ENCODE peak calls at places on chromosome 2, in nine cellular contexts. V is mucosa of descending colon; E is colonic mucosa; N is heart left ventricle; Y is CD8-positive, alpha-beta T cell; Z is CD8-positive, alpha-beta memory T cell; C is GM23248; W is uterus; X is thoracic aorta. O is an unnamed sample.

GRCh38 chr2:61980758-61981157 is 75.3 kb downstream of the COMMD1 start:
- DNase-seq in C (no peak), E (no peak), V (no peak), Y (no peak), Z (no peak), W (no peak), N (no peak), X (no peak), O (no peak)

GRCh38 chr2:44016282-44016681 is 20.5 kb upstream of the LRPPRC start:
- DNase-seq in W (no peak), V (peak; percentile 43), Z (no peak), X (no peak), N (peak; percentile 27), Y (no peak), E (peak; percentile 24), C (peak; percentile 49), O (peak; percentile 32)

GRCh38 chr2:218853766-218854165 is 5.8 kb upstream of the WNT6 start:
- DNase-seq in C (peak; percentile 57), V (no peak), Y (no peak), N (no peak), E (no peak), W (no peak), Z (no peak), X (no peak), O (peak; percentile 59)

GRCh38 chr2:9434484-9434883 is 11.0 kb downstream of the CPSF3 start:
- DNase-seq in W (no peak), Z (no peak), Y (no peak), E (no peak), N (no peak), X (no peak), V (no peak), C (peak; percentile 38), O (no peak)

GRCh38 chr2:27992787-27993747 is 102.5 kb downstream of the BABAM2 start:
- DNase-seq in N (no peak), W (no peak), Z (no peak), X (no peak), Y (no peak), E (no peak), V (no peak), C (peak; percentile 65), O (peak; percentile 10)

GRCh38 chr2:223404616-223405015 is 197.5 kb downstream of the SCG2 start:
- DNase-seq in N (no peak), C (no peak), Z (no peak), E (no peak), Y (no peak), X (no peak), W (no peak), V (no peak), O (no peak)

GRCh38 chr2:172200495-172201085 is 97.9 kb upstream of the DLX2 start:
- DNase-seq in Z (no peak), E (peak; percentile 49), Y (no peak), V (no peak), N (no peak), X (no peak), W (no peak), C (peak; percentile 38), O (no peak)

GRCh38 chr2:9097239-9097638 is 93.8 kb upstream of the MBOAT2 start:
- DNase-seq in Z (no peak), V (no peak), E (no peak), X (no peak), C (no peak), Y (no peak), N (peak; percentile 25), W (no peak), O (no peak)

GRCh38 chr2:233098615-233099014 is 38.5 kb downstream of the INPP5D start:
- DNase-seq in V (peak; percentile 49), E (no peak), W (no peak), Y (no peak), Z (no peak), X (no peak), N (no peak), C (peak; percentile 10), O (no peak)

GRCh38 chr2:3664925-3665324 is 6.9 kb downstream of the ALLC start:
- DNase-seq in Z (no peak), C (no peak), Y (no peak), X (no peak), E (no peak), V (no peak), W (no peak), N (no peak), O (no peak)

GRCh38 chr2:8477511-8478132 is 204.2 kb upstream of the ID2 start:
- DNase-seq in N (no peak), X (no peak), C (no peak), W (no peak), V (no peak), Y (no peak), E (no peak), Z (no peak), O (no peak)

GRCh38 chr2:101153077-101153707 is 2.0 kb upstream of the TBC1D8 start:
- DNase-seq in Y (no peak), N (no peak), W (no peak), Z (no peak), V (no peak), E (no peak), C (no peak), X (no peak), O (no peak)

GRCh38 chr2:111975053-111975552 is 76.7 kb downstream of the MERTK start:
- DNase-seq in C (peak; percentile 90), V (no peak), Y (no peak), N (no peak), W (no peak), X (no peak), Z (no peak), E (no peak), O (peak; percentile 71)

GRCh38 chr2:19865151-19865550 is 36.6 kb downstream of the TTC32 start:
- DNase-seq in W (no peak), Y (no peak), X (no peak), Z (no peak), N (no peak), E (no peak), C (no peak), V (no peak), O (no peak)

GRCh38 chr2:96463119-96463518 is 42.0 kb downstream of the NEURL3 start:
- DNase-seq in Z (no peak), V (no peak), C (no peak), X (no peak), W (no peak), Y (no peak), N (no peak), E (no peak), O (no peak)

GRCh38 chr2:58047373-58047674 is 718 bp downstream of the VRK2 start:
- DNase-seq in C (no peak), X (no peak), N (no peak), Z (no peak), Y (no peak), W (no peak), E (no peak), V (no peak), O (no peak)

GRCh38 chr2:70463581-70463980 is 90.0 kb downstream of the TGFA start:
- DNase-seq in Y (no peak), X (no peak), W (no peak), N (no peak), V (no peak), Z (no peak), C (no peak), E (no peak), O (no peak)

GRCh38 chr2:58106896-58107295 is 60.3 kb downstream of the VRK2 start:
- DNase-seq in N (no peak), Z (no peak), E (no peak), W (no peak), C (peak; percentile 28), Y (no peak), X (no peak), V (no peak), O (no peak)

GRCh38 chr2:94960266-94960665 is 65.2 kb upstream of the MAL start:
- DNase-seq in X (no peak), C (no peak), W (no peak), N (no peak), E (no peak), Y (no peak), Z (no peak), V (no peak), O (no peak)
- H3K9me3 ChIP-seq in X (no peaks in the 10 kb centered on the region), C (no peaks in the 10 kb centered on the region), W (no peaks in the 10 kb centered on the region), N (no peaks in the 10 kb centered on the region), E (no peaks in the 10 kb centered on the region), Y (no peaks in the 10 kb centered on the region), Z (no peaks in the 10 kb centered on the region), V (no peaks in the 10 kb centered on the region), O (no peaks in the 10 kb centered on the region)

GRCh38 chr2:105283532-105283931 is 42.0 kb downstream of the GPR45 start:
- DNase-seq in V (no peak), W (no peak), E (no peak), X (no peak), N (no peak), Z (no peak), C (no peak), Y (no peak), O (no peak)
- H3K9me3 ChIP-seq in V (no peaks in the 10 kb centered on the region), W (no peaks in the 10 kb centered on the region), E (no peaks in the 10 kb centered on the region), X (no peaks in the 10 kb centered on the region), N (no peaks in the 10 kb centered on the region), Z (no peaks in the 10 kb centered on the region), C (no peaks in the 10 kb centered on the region), Y (no peaks in the 10 kb centered on the region), O (no peaks in the 10 kb centered on the region)

GRCh38 chr2:10720306-10720705 is 1.1 kb upstream of the ATP6V1C2 start:
- DNase-seq in C (no peak), W (no peak), Y (no peak), Z (no peak), X (no peak), V (no peak), N (no peak), E (no peak), O (no peak)

GRCh38 chr2:10722252-10722825 is 909 bp downstream of the ATP6V1C2 start:
- DNase-seq in W (no peak), C (no peak), N (no peak), Y (no peak), X (no peak), Z (no peak), E (no peak), V (no peak), O (no peak)

GRCh38 chr2:10721344-10722251 is at the start of gene ATP6V1C2:
- DNase-seq in X (no peak), E (peak; percentile 73), Y (no peak), V (peak; percentile 85), C (peak; percentile 26), Z (no peak), W (no peak), N (no peak), O (peak; percentile 38)

GRCh38 chr2:10717630-10718029 is 3.8 kb upstream of the ATP6V1C2 start:
- DNase-seq in E (no peak), Y (no peak), C (peak; percentile 85), W (no peak), N (no peak), X (peak; percentile 15), Z (no peak), V (no peak), O (peak; percentile 85)

GRCh38 chr2:10720983-10721343 is 467 bp upstream of the ATP6V1C2 start:
- DNase-seq in N (no peak), Y (no peak), X (no peak), E (no peak), W (no peak), C (no peak), V (peak; percentile 59), Z (no peak), O (no peak)
- H3K9me3 ChIP-seq in N (no peaks in the 10 kb centered on the region), Y (no peaks in the 10 kb centered on the region), X (no peaks in the 10 kb centered on the region), E (no peaks in the 10 kb centered on the region), W (no peaks in the 10 kb centered on the region), C (no peaks in the 10 kb centered on the region), V (no peaks in the 10 kb centered on the region), Z (no peaks in the 10 kb centered on the region), O (no peaks in the 10 kb centered on the region)

DNA sequence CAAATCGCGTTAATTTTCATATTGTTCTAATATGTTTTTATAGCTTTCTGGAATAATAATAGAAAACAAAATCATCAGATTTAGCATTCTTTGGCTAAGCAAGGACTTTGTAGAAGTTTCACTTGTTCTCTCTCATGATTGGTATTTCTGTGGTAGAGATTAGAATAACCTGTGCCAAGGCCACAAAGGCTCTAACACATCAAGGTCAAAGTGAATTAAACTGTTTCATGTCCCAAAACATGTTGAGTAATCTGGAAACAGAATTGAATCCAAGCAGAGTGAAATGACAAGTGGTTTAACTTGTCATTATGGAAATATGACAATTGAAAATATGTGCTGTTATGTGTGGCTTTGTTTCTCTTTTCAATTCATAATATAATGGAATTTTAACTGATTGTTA is 617.4 kb downstream of the CCDC85A start:
- DNase-seq in Y (no peak), Z (no peak), V (no peak), W (no peak), E (no peak), C (peak; percentile 1), N (no peak), X (no peak), O (no peak)
- H3K9me3 ChIP-seq in Y (no peaks in the 10 kb centered on the region), Z (no peaks in the 10 kb centered on the region), V (no peaks in the 10 kb centered on the region), W (no peaks in the 10 kb centered on the region), E (no peaks in the 10 kb centered on the region), C (no peaks in the 10 kb centered on the region), N (no peaks in the 10 kb centered on the region), X (no peaks in the 10 kb centered on the region), O (no peaks in the 10 kb centered on the region)